ENCODE peak calls at places on chromosomes 11 and 22, in seven cellular contexts. One of them, this sample, is unnamed. For H3K9me3 and H3K4me1, the result is how much of the 10 kb centered on the place peaks cover.

GRCh38 chr22:23431337-23432072 is 148.6 kb downstream of the IGLL1 start:
- DNase-seq in adrenal gland: peak
- DNase-seq in A549: no peak
- DNase-seq in uterus: no peak
- DNase-seq in gastrocnemius medialis: no peak
- DNase-seq in tibial nerve: no peak
- DNase-seq in endothelial cell of umbilical vein: no peak
- DNase-seq in this sample: no peak

GRCh38 chr22:41197808-41198585 is 7.1 kb upstream of the L3MBTL2 start:
- DNase-seq in tibial nerve: no peak
- DNase-seq in endothelial cell of umbilical vein: peak
- DNase-seq in gastrocnemius medialis: no peak
- DNase-seq in adrenal gland: peak
- DNase-seq in A549: peak
- DNase-seq in uterus: no peak
- DNase-seq in this sample: no peak

GRCh38 chr22:22856364-22856763 is 31.3 kb upstream of the IGLL5 start:
- DNase-seq in uterus: no peak
- DNase-seq in gastrocnemius medialis: no peak
- DNase-seq in tibial nerve: no peak
- DNase-seq in A549: no peak
- DNase-seq in endothelial cell of umbilical vein: no peak
- DNase-seq in adrenal gland: no peak
- DNase-seq in this sample: no peak

GRCh38 chr11:104792861-104793260 is 105.4 kb downstream of the CASP12 start:
- DNase-seq in A549: no peak
- DNase-seq in tibial nerve: no peak
- DNase-seq in endothelial cell of umbilical vein: no peak
- DNase-seq in adrenal gland: no peak
- DNase-seq in gastrocnemius medialis: no peak
- DNase-seq in uterus: no peak
- DNase-seq in this sample: no peak

GRCh38 chr22:46652930-46653331 is 32.7 kb downstream of the GRAMD4 start:
- DNase-seq in endothelial cell of umbilical vein: no peak
- DNase-seq in gastrocnemius medialis: no peak
- DNase-seq in tibial nerve: no peak
- DNase-seq in adrenal gland: peak
- DNase-seq in A549: no peak
- DNase-seq in uterus: no peak
- DNase-seq in this sample: no peak

GRCh38 chr11:92149996-92150395 is 74.6 kb upstream of the FAT3 start:
- DNase-seq in adrenal gland: no peak
- DNase-seq in uterus: no peak
- DNase-seq in endothelial cell of umbilical vein: no peak
- DNase-seq in gastrocnemius medialis: no peak
- DNase-seq in A549: no peak
- DNase-seq in tibial nerve: no peak
- DNase-seq in this sample: no peak

GRCh38 chr11:19947521-19948114 is 212.7 kb downstream of the DBX1 start:
- DNase-seq in A549: no peak
- DNase-seq in endothelial cell of umbilical vein: no peak
- DNase-seq in tibial nerve: no peak
- DNase-seq in gastrocnemius medialis: no peak
- DNase-seq in adrenal gland: no peak
- DNase-seq in uterus: no peak
- DNase-seq in this sample: no peak

GRCh38 chr11:70068345-70068744 is 9.8 kb upstream of the ANO1 start:
- DNase-seq in gastrocnemius medialis: no peak
- DNase-seq in A549: no peak
- DNase-seq in endothelial cell of umbilical vein: no peak
- DNase-seq in adrenal gland: no peak
- DNase-seq in uterus: no peak
- DNase-seq in tibial nerve: no peak
- DNase-seq in this sample: no peak

GRCh38 chr11:418343-419247 is 3.8 kb upstream of the SIGIRR start:
- DNase-seq in uterus: no peak
- DNase-seq in gastrocnemius medialis: no peak
- DNase-seq in adrenal gland: no peak
- DNase-seq in tibial nerve: no peak
- DNase-seq in endothelial cell of umbilical vein: no peak
- DNase-seq in A549: no peak
- DNase-seq in this sample: no peak

GRCh38 chr22:38284042-38284402 is 11.2 kb upstream of the TMEM184B start:
- DNase-seq in adrenal gland: no peak
- DNase-seq in uterus: peak
- DNase-seq in tibial nerve: peak
- DNase-seq in endothelial cell of umbilical vein: no peak
- DNase-seq in A549: no peak
- DNase-seq in gastrocnemius medialis: peak
- DNase-seq in this sample: no peak

GRCh38 chr11:10518891-10519290 is 22.1 kb downstream of the RNF141 start:
- DNase-seq in endothelial cell of umbilical vein: no peak
- DNase-seq in adrenal gland: peak
- DNase-seq in gastrocnemius medialis: no peak
- DNase-seq in uterus: no peak
- DNase-seq in A549: no peak
- DNase-seq in tibial nerve: no peak
- DNase-seq in this sample: no peak

GRCh38 chr22:19977296-19978243 is 36.0 kb upstream of the TXNRD2 start:
- DNase-seq in endothelial cell of umbilical vein: no peak
- DNase-seq in uterus: no peak
- DNase-seq in A549: no peak
- DNase-seq in adrenal gland: no peak
- DNase-seq in tibial nerve: no peak
- DNase-seq in gastrocnemius medialis: no peak
- DNase-seq in this sample: no peak

GRCh38 chr11:44305643-44306468 is 4.1 kb downstream of the ALX4 start:
- DNase-seq in uterus: no peak
- DNase-seq in tibial nerve: no peak
- DNase-seq in adrenal gland: no peak
- DNase-seq in endothelial cell of umbilical vein: peak
- DNase-seq in gastrocnemius medialis: no peak
- DNase-seq in A549: no peak
- DNase-seq in this sample: no peak

GRCh38 chr11:130043575-130043974 is 26.1 kb upstream of the APLP2 start:
- DNase-seq in uterus: no peak
- DNase-seq in adrenal gland: no peak
- DNase-seq in gastrocnemius medialis: no peak
- DNase-seq in endothelial cell of umbilical vein: peak
- DNase-seq in tibial nerve: peak
- DNase-seq in A549: no peak
- DNase-seq in this sample: no peak

GRCh38 chr11:128624269-128625170 is 37.2 kb upstream of the ETS1 start:
- DNase-seq in adrenal gland: no peak
- DNase-seq in endothelial cell of umbilical vein: no peak
- DNase-seq in tibial nerve: no peak
- DNase-seq in uterus: no peak
- DNase-seq in gastrocnemius medialis: peak
- DNase-seq in A549: no peak
- DNase-seq in this sample: no peak

GRCh38 chr22:47437636-47438035 is 675.2 kb downstream of the TBC1D22A start:
- DNase-seq in tibial nerve: no peak
- DNase-seq in uterus: no peak
- DNase-seq in gastrocnemius medialis: no peak
- DNase-seq in endothelial cell of umbilical vein: no peak
- DNase-seq in A549: no peak
- DNase-seq in adrenal gland: no peak
- DNase-seq in this sample: no peak

GRCh38 chr11:120945042-120945441 is 78.9 kb upstream of the TBCEL start:
- DNase-seq in gastrocnemius medialis: no peak
- DNase-seq in tibial nerve: no peak
- DNase-seq in uterus: no peak
- DNase-seq in A549: no peak
- DNase-seq in endothelial cell of umbilical vein: no peak
- DNase-seq in adrenal gland: no peak
- DNase-seq in this sample: no peak

GRCh38 chr22:38569181-38569971 is 607 bp downstream of the DMC1 start:
- DNase-seq in uterus: no peak
- DNase-seq in adrenal gland: no peak
- DNase-seq in endothelial cell of umbilical vein: no peak
- DNase-seq in A549: peak
- DNase-seq in tibial nerve: no peak
- DNase-seq in gastrocnemius medialis: no peak
- DNase-seq in this sample: peak

GRCh38 chr11:11572386-11572785 is 49.4 kb downstream of the GALNT18 start:
- DNase-seq in endothelial cell of umbilical vein: no peak
- DNase-seq in gastrocnemius medialis: no peak
- DNase-seq in adrenal gland: no peak
- DNase-seq in tibial nerve: no peak
- DNase-seq in A549: no peak
- DNase-seq in uterus: no peak
- DNase-seq in this sample: no peak

GRCh38 chr11:64743591-64744543 is at the start of gene RASGRP2:
- DNase-seq in gastrocnemius medialis: peak
- DNase-seq in A549: peak
- DNase-seq in endothelial cell of umbilical vein: peak
- DNase-seq in tibial nerve: peak
- DNase-seq in uterus: peak
- DNase-seq in adrenal gland: peak
- DNase-seq in this sample: peak

GRCh38 chr11:133058501-133058900 is 473.8 kb downstream of the OPCML start:
- DNase-seq in adrenal gland: no peak
- DNase-seq in gastrocnemius medialis: no peak
- DNase-seq in tibial nerve: no peak
- DNase-seq in endothelial cell of umbilical vein: no peak
- DNase-seq in A549: no peak
- DNase-seq in uterus: no peak
- DNase-seq in this sample: no peak

GRCh38 chr22:45671783-45672563 is at the start of gene ATXN10:
- DNase-seq in A549: peak
- DNase-seq in gastrocnemius medialis: peak
- DNase-seq in adrenal gland: peak
- DNase-seq in endothelial cell of umbilical vein: peak
- DNase-seq in tibial nerve: peak
- DNase-seq in uterus: peak
- DNase-seq in this sample: peak

GRCh38 chr11:71336176-71336995 is 84.0 kb upstream of the SHANK2 start:
- DNase-seq in A549: no peak
- DNase-seq in uterus: no peak
- DNase-seq in adrenal gland: no peak
- DNase-seq in gastrocnemius medialis: no peak
- DNase-seq in tibial nerve: no peak
- DNase-seq in endothelial cell of umbilical vein: no peak
- DNase-seq in this sample: peak

GRCh38 chr11:47864910-47865309 is 16.8 kb upstream of the NUP160 start:
- DNase-seq in adrenal gland: no peak
- DNase-seq in endothelial cell of umbilical vein: peak
- DNase-seq in tibial nerve: no peak
- DNase-seq in A549: no peak
- DNase-seq in uterus: no peak
- DNase-seq in gastrocnemius medialis: no peak
- DNase-seq in this sample: no peak

GRCh38 chr11:18727499-18728236 is 1.7 kb upstream of the IGSF22 start:
- DNase-seq in uterus: no peak
- DNase-seq in endothelial cell of umbilical vein: peak
- DNase-seq in A549: peak
- DNase-seq in tibial nerve: peak
- DNase-seq in adrenal gland: peak
- DNase-seq in gastrocnemius medialis: no peak
- DNase-seq in this sample: peak

GRCh38 chr11:123428221-123428631 is 1.8 kb upstream of the GRAMD1B start:
- DNase-seq in endothelial cell of umbilical vein: no peak
- DNase-seq in gastrocnemius medialis: peak
- DNase-seq in tibial nerve: no peak
- DNase-seq in uterus: no peak
- DNase-seq in adrenal gland: peak
- DNase-seq in A549: no peak
- DNase-seq in this sample: peak

GRCh38 chr11:2289859-2290258 is 11.9 kb downstream of the C11orf21 start:
- DNase-seq in uterus: no peak
- DNase-seq in tibial nerve: no peak
- DNase-seq in endothelial cell of umbilical vein: no peak
- DNase-seq in gastrocnemius medialis: no peak
- DNase-seq in adrenal gland: peak
- DNase-seq in A549: no peak
- DNase-seq in this sample: no peak

GRCh38 chr11:27623945-27624523 is 76.2 kb downstream of the BDNF start:
- DNase-seq in A549: no peak
- DNase-seq in adrenal gland: no peak
- DNase-seq in tibial nerve: no peak
- DNase-seq in endothelial cell of umbilical vein: no peak
- DNase-seq in uterus: no peak
- DNase-seq in gastrocnemius medialis: no peak
- DNase-seq in this sample: no peak
- TF ChIP-seq POLR2A in A549: no peak
- TF ChIP-seq POLR2A in adrenal gland: no peak
- TF ChIP-seq POLR2A in tibial nerve: no peak
- TF ChIP-seq POLR2A in endothelial cell of umbilical vein: no peak
- TF ChIP-seq POLR2A in uterus: no peak
- TF ChIP-seq POLR2A in gastrocnemius medialis: no peak
- TF ChIP-seq POLR2A in this sample: no peak

DNA sequence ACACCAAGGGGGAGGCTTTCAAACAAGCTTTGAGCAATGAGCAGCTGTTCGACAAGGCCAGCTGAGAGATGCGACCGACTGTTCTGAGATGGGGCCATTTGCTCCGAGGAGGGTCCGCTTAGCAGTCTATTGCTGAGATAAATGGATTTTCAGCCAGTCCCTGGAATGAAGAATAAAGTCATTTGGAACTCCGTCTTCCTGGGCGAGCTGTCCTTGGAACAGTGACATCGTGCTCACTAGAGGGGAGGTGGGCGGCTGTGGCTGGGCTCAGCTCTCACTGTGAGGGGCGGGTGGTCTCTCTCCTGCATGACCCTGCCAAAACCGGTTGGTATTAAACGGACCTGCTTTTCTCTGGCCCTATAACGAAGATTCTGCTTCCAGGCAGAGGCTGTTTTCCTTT is 537.4 kb downstream of the BRD1 start:
- DNase-seq in gastrocnemius medialis: no peak
- DNase-seq in A549: no peak
- DNase-seq in tibial nerve: no peak
- DNase-seq in adrenal gland: no peak
- DNase-seq in endothelial cell of umbilical vein: no peak
- DNase-seq in uterus: no peak
- DNase-seq in this sample: no peak
- H3K9me3 ChIP-seq in gastrocnemius medialis: under half
- H3K9me3 ChIP-seq in A549: under half
- H3K9me3 ChIP-seq in tibial nerve: under half
- H3K9me3 ChIP-seq in adrenal gland: under half
- H3K9me3 ChIP-seq in endothelial cell of umbilical vein: under half
- H3K9me3 ChIP-seq in uterus: under half
- H3K9me3 ChIP-seq in this sample: under half

GRCh38 chr11:35170503-35170902 is 31.5 kb downstream of the CD44 start:
- DNase-seq in adrenal gland: no peak
- DNase-seq in A549: no peak
- DNase-seq in tibial nerve: no peak
- DNase-seq in uterus: no peak
- DNase-seq in gastrocnemius medialis: no peak
- DNase-seq in endothelial cell of umbilical vein: no peak
- DNase-seq in this sample: no peak
- H3K4me1 ChIP-seq in adrenal gland: under half
- H3K4me1 ChIP-seq in A549: half or more
- H3K4me1 ChIP-seq in tibial nerve: half or more
- H3K4me1 ChIP-seq in uterus: under half
- H3K4me1 ChIP-seq in gastrocnemius medialis: under half
- H3K4me1 ChIP-seq in endothelial cell of umbilical vein: under half
- H3K4me1 ChIP-seq in this sample: under half

DNA sequence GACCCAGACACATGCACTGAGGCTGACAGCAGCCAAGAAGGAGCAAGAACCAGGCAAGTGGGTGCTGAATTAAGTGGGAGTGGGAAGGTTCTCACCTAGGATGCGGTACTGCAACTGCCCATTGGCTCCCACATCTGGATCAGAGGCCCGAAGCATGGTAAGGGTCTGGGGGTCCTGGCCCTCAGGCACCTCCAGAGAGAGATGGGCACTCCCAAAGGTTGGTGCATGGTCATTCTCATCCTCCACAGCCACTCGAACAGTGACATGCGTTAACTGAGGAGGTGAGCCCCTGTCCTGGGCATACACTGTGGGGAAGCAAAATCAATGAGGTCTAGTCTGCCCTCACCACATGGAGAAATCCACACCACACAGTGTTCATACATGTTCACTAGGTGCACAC is 9.3 kb upstream of the TPP1 start:
- DNase-seq in uterus: no peak
- DNase-seq in endothelial cell of umbilical vein: no peak
- DNase-seq in tibial nerve: no peak
- DNase-seq in gastrocnemius medialis: no peak
- DNase-seq in adrenal gland: no peak
- DNase-seq in A549: no peak
- DNase-seq in this sample: no peak
- TF ChIP-seq POLR2A in uterus: no peak
- TF ChIP-seq POLR2A in endothelial cell of umbilical vein: no peak
- TF ChIP-seq POLR2A in tibial nerve: no peak
- TF ChIP-seq POLR2A in gastrocnemius medialis: no peak
- TF ChIP-seq POLR2A in adrenal gland: no peak
- TF ChIP-seq POLR2A in A549: no peak
- TF ChIP-seq POLR2A in this sample: no peak